ENCODE peak calls at places on chromosome 2, in four cellular contexts. R is mucosa of gallbladder, J is iris pigment epithelial cell, E is non-pigmented ciliary epithelial cell. D is an unnamed sample.

GRCh38 chr2:40859617-40860016 is 407.7 kb upstream of the SLC8A1 start:
- DNase-seq in R (no peak), J (no peak), E (no peak), D (no peak)

GRCh38 chr2:85998071-85998991 is 107.4 kb downstream of the POLR1A start:
- DNase-seq in R (peak), J (peak), E (no peak), D (no peak)

GRCh38 chr2:226605642-226606041 is 194.0 kb downstream of the IRS1 start:
- DNase-seq in R (no peak), J (no peak), E (no peak), D (no peak)

GRCh38 chr2:57536535-57537231 is 509.9 kb upstream of the VRK2 start:
- DNase-seq in R (no peak), J (no peak), E (no peak), D (no peak)

GRCh38 chr2:3741372-3741771 is 38.0 kb downstream of the DCDC2C start:
- DNase-seq in R (no peak), J (peak), E (no peak), D (no peak)

GRCh38 chr2:232260075-232260474 is 118.5 kb upstream of the ALPP start:
- DNase-seq in R (no peak), J (peak), E (peak), D (no peak)

GRCh38 chr2:238407566-238407965 is 19.2 kb upstream of the ASB1 start:
- DNase-seq in R (no peak), J (no peak), E (no peak), D (peak)

GRCh38 chr2:113164234-113164929 is 9.4 kb upstream of the PSD4 start:
- DNase-seq in R (no peak), J (no peak), E (no peak), D (no peak)

GRCh38 chr2:28175028-28175427 is 217.6 kb upstream of the FOSL2 start:
- DNase-seq in R (no peak), J (no peak), E (no peak), D (no peak)

GRCh38 chr2:218895758-218896500 is 15.3 kb downstream of the WNT10A start:
- DNase-seq in R (no peak), J (no peak), E (no peak), D (no peak)

GRCh38 chr2:235883675-235884074 is 284.5 kb downstream of the GBX2 start:
- DNase-seq in R (no peak), J (no peak), E (no peak), D (no peak)

GRCh38 chr2:3154694-3155093 is 222.9 kb downstream of the EIPR1 start:
- DNase-seq in R (no peak), J (no peak), E (no peak), D (no peak)

GRCh38 chr2:232487385-232488096 is at the start of gene ECEL1:
- DNase-seq in R (no peak), J (no peak), E (no peak), D (no peak)

GRCh38 chr2:191369034-191369433 is 123.8 kb downstream of the MYO1B start:
- DNase-seq in R (no peak), J (no peak), E (no peak), D (no peak)

GRCh38 chr2:201680743-201681142 is 17.7 kb downstream of the MPP4 start:
- DNase-seq in R (no peak), J (peak), E (no peak), D (no peak)

GRCh38 chr2:128318776-128319456 is at the start of gene HS6ST1:
- DNase-seq in R (peak), J (peak), E (no peak), D (peak)

GRCh38 chr2:10276481-10277292 is 26.0 kb upstream of the HPCAL1 start:
- DNase-seq in R (no peak), J (no peak), E (no peak), D (no peak)

GRCh38 chr2:228131833-228132232 is 49.7 kb downstream of the SPHKAP start:
- DNase-seq in R (no peak), J (no peak), E (no peak), D (no peak)

GRCh38 chr2:126749537-126749936 is 93.6 kb downstream of the GYPC start:
- DNase-seq in R (peak), J (no peak), E (no peak), D (no peak)

GRCh38 chr2:160372585-160372984 is 121.0 kb downstream of the RBMS1 start:
- DNase-seq in R (no peak), J (no peak), E (no peak), D (no peak)

GRCh38 chr2:174176898-174177297 is 71.4 kb downstream of the OLA1 start:
- DNase-seq in R (no peak), J (peak), E (no peak), D (no peak)

GRCh38 chr2:235170536-235171510 is 219.0 kb downstream of the SH3BP4 start:
- DNase-seq in R (peak), J (peak), E (peak), D (peak)

GRCh38 chr2:232342635-232343565 is 35.7 kb upstream of the ALPP start:
- DNase-seq in R (no peak), J (no peak), E (no peak), D (peak)

GRCh38 chr2:168490015-168490874 is 34.2 kb downstream of the CERS6 start:
- DNase-seq in R (no peak), J (peak), E (no peak), D (no peak)